ENCODE peak calls at places on chromosomes 13 and 19, in seven cellular contexts. One of them, this sample, is unnamed. For H3K36me3, the result is how much of the 10 kb centered on the place peaks cover.

GRCh38 chr13:42239644-42240043 is 32.3 kb upstream of the AKAP11 start:
- DNase-seq in tibial nerve: no peak
- DNase-seq in vagina: no peak
- DNase-seq in aorta: no peak
- DNase-seq in transverse colon: no peak
- DNase-seq in colonic mucosa: no peak
- DNase-seq in mammary epithelial cell: peak
- DNase-seq in this sample: no peak

GRCh38 chr19:55383279-55383788 is 758 bp downstream of the TMEM238 start:
- DNase-seq in aorta: no peak
- DNase-seq in tibial nerve: no peak
- DNase-seq in transverse colon: peak
- DNase-seq in vagina: no peak
- DNase-seq in mammary epithelial cell: peak
- DNase-seq in colonic mucosa: peak
- DNase-seq in this sample: no peak

GRCh38 chr19:47537493-47537892 is 22.6 kb upstream of the NAPA start:
- DNase-seq in tibial nerve: no peak
- DNase-seq in mammary epithelial cell: no peak
- DNase-seq in aorta: no peak
- DNase-seq in transverse colon: no peak
- DNase-seq in vagina: no peak
- DNase-seq in colonic mucosa: no peak
- DNase-seq in this sample: no peak

GRCh38 chr19:45767881-45768643 is 990 bp downstream of the SIX5 start:
- DNase-seq in mammary epithelial cell: peak
- DNase-seq in tibial nerve: no peak
- DNase-seq in colonic mucosa: peak
- DNase-seq in aorta: peak
- DNase-seq in vagina: no peak
- DNase-seq in transverse colon: peak
- DNase-seq in this sample: peak

GRCh38 chr19:34085336-34085735 is 87.0 kb upstream of the LSM14A start:
- DNase-seq in tibial nerve: no peak
- DNase-seq in aorta: no peak
- DNase-seq in colonic mucosa: no peak
- DNase-seq in vagina: no peak
- DNase-seq in mammary epithelial cell: no peak
- DNase-seq in transverse colon: no peak
- DNase-seq in this sample: no peak

GRCh38 chr13:43377955-43378354 is 354.6 kb downstream of the DNAJC15 start:
- DNase-seq in transverse colon: no peak
- DNase-seq in aorta: no peak
- DNase-seq in vagina: no peak
- DNase-seq in mammary epithelial cell: peak
- DNase-seq in colonic mucosa: no peak
- DNase-seq in tibial nerve: no peak
- DNase-seq in this sample: no peak

GRCh38 chr13:114067886-114068722 is 64.3 kb downstream of the RASA3 start:
- DNase-seq in tibial nerve: peak
- DNase-seq in vagina: no peak
- DNase-seq in aorta: peak
- DNase-seq in colonic mucosa: no peak
- DNase-seq in mammary epithelial cell: no peak
- DNase-seq in transverse colon: peak
- DNase-seq in this sample: no peak

GRCh38 chr13:96460571-96460970 is 370.7 kb downstream of the HS6ST3 start:
- DNase-seq in aorta: no peak
- DNase-seq in transverse colon: no peak
- DNase-seq in tibial nerve: no peak
- DNase-seq in mammary epithelial cell: no peak
- DNase-seq in colonic mucosa: no peak
- DNase-seq in vagina: no peak
- DNase-seq in this sample: no peak

GRCh38 chr13:32938907-32939306 is 77.3 kb upstream of the KL start:
- DNase-seq in transverse colon: no peak
- DNase-seq in mammary epithelial cell: peak
- DNase-seq in aorta: no peak
- DNase-seq in vagina: no peak
- DNase-seq in tibial nerve: no peak
- DNase-seq in colonic mucosa: no peak
- DNase-seq in this sample: peak

GRCh38 chr13:24713022-24713421 is 32.8 kb downstream of the ATP12A start:
- DNase-seq in mammary epithelial cell: no peak
- DNase-seq in colonic mucosa: no peak
- DNase-seq in transverse colon: no peak
- DNase-seq in aorta: peak
- DNase-seq in vagina: no peak
- DNase-seq in tibial nerve: no peak
- DNase-seq in this sample: no peak

GRCh38 chr13:26046639-26047038 is 5.2 kb downstream of the SHISA2 start:
- DNase-seq in tibial nerve: no peak
- DNase-seq in vagina: no peak
- DNase-seq in mammary epithelial cell: no peak
- DNase-seq in aorta: no peak
- DNase-seq in colonic mucosa: no peak
- DNase-seq in transverse colon: no peak
- DNase-seq in this sample: no peak

GRCh38 chr19:4115818-4116385 is 8.0 kb downstream of the MAP2K2 start:
- DNase-seq in tibial nerve: no peak
- DNase-seq in aorta: no peak
- DNase-seq in transverse colon: no peak
- DNase-seq in colonic mucosa: no peak
- DNase-seq in mammary epithelial cell: no peak
- DNase-seq in vagina: no peak
- DNase-seq in this sample: no peak

GRCh38 chr13:49347650-49348385 is 96.0 kb downstream of the CAB39L start:
- DNase-seq in mammary epithelial cell: no peak
- DNase-seq in vagina: no peak
- DNase-seq in transverse colon: no peak
- DNase-seq in aorta: no peak
- DNase-seq in colonic mucosa: no peak
- DNase-seq in tibial nerve: no peak
- DNase-seq in this sample: no peak

GRCh38 chr13:112894423-112894672 is 74.7 kb upstream of the MCF2L start:
- DNase-seq in aorta: peak
- DNase-seq in colonic mucosa: no peak
- DNase-seq in transverse colon: no peak
- DNase-seq in mammary epithelial cell: no peak
- DNase-seq in tibial nerve: no peak
- DNase-seq in vagina: no peak
- DNase-seq in this sample: no peak
- H3K27ac ChIP-seq in aorta: no peak
- H3K27ac ChIP-seq in colonic mucosa: no peak
- H3K27ac ChIP-seq in transverse colon: no peak
- H3K27ac ChIP-seq in mammary epithelial cell: no peak
- H3K27ac ChIP-seq in tibial nerve: no peak
- H3K27ac ChIP-seq in vagina: no peak
- H3K27ac ChIP-seq in this sample: no peak

DNA sequence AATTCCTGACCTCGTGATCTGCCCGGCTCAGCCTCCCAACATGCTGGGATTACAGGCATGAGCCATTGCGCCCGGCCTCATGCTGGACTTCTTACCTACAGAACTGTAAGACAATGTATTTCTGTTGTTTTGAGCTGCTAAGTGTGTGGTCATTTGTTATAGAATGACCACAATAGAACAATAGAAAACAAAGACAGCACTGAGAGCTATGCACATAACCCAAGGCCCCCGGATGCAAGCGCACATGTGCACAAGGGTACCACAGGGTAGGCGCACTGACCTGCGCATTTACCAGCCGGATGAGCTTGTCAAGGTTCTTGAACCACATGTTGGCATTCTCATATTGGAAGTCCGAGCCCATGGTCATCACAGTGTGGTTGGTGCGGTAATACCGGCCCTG is 5.6 kb downstream of the MAN2B1 start:
- DNase-seq in aorta: no peak
- DNase-seq in mammary epithelial cell: no peak
- DNase-seq in vagina: no peak
- DNase-seq in tibial nerve: no peak
- DNase-seq in colonic mucosa: no peak
- DNase-seq in transverse colon: no peak
- DNase-seq in this sample: no peak
- H3K36me3 ChIP-seq in aorta: under half
- H3K36me3 ChIP-seq in mammary epithelial cell: under half
- H3K36me3 ChIP-seq in vagina: under half
- H3K36me3 ChIP-seq in tibial nerve: under half
- H3K36me3 ChIP-seq in colonic mucosa: under half
- H3K36me3 ChIP-seq in transverse colon: under half
- H3K36me3 ChIP-seq in this sample: under half

GRCh38 chr13:30892966-30893365 is 13.1 kb upstream of the MEDAG start:
- DNase-seq in colonic mucosa: no peak
- DNase-seq in mammary epithelial cell: no peak
- DNase-seq in aorta: peak
- DNase-seq in vagina: peak
- DNase-seq in tibial nerve: no peak
- DNase-seq in transverse colon: no peak
- DNase-seq in this sample: peak

GRCh38 chr13:30898721-30899188 is 7.3 kb upstream of the MEDAG start:
- DNase-seq in tibial nerve: peak
- DNase-seq in vagina: no peak
- DNase-seq in colonic mucosa: no peak
- DNase-seq in transverse colon: no peak
- DNase-seq in aorta: peak
- DNase-seq in mammary epithelial cell: peak
- DNase-seq in this sample: no peak

GRCh38 chr13:30895773-30896172 is 10.3 kb upstream of the MEDAG start:
- DNase-seq in transverse colon: no peak
- DNase-seq in tibial nerve: peak
- DNase-seq in vagina: no peak
- DNase-seq in aorta: peak
- DNase-seq in mammary epithelial cell: peak
- DNase-seq in colonic mucosa: no peak
- DNase-seq in this sample: no peak

GRCh38 chr13:30900952-30901749 is 4.9 kb upstream of the MEDAG start:
- DNase-seq in colonic mucosa: no peak
- DNase-seq in transverse colon: no peak
- DNase-seq in tibial nerve: no peak
- DNase-seq in mammary epithelial cell: no peak
- DNase-seq in aorta: no peak
- DNase-seq in vagina: no peak
- DNase-seq in this sample: no peak

GRCh38 chr13:30898070-30898469 is 8.0 kb upstream of the MEDAG start:
- DNase-seq in aorta: no peak
- DNase-seq in mammary epithelial cell: no peak
- DNase-seq in tibial nerve: no peak
- DNase-seq in vagina: no peak
- DNase-seq in colonic mucosa: no peak
- DNase-seq in transverse colon: no peak
- DNase-seq in this sample: no peak
- H3K27ac ChIP-seq in aorta: peak
- H3K27ac ChIP-seq in mammary epithelial cell: no peak
- H3K27ac ChIP-seq in tibial nerve: no peak
- H3K27ac ChIP-seq in vagina: peak
- H3K27ac ChIP-seq in colonic mucosa: no peak
- H3K27ac ChIP-seq in transverse colon: no peak
- H3K27ac ChIP-seq in this sample: no peak

GRCh38 chr19:1555802-1556638 is 12.1 kb downstream of the MEX3D start:
- DNase-seq in tibial nerve: no peak
- DNase-seq in vagina: no peak
- DNase-seq in mammary epithelial cell: no peak
- DNase-seq in transverse colon: no peak
- DNase-seq in colonic mucosa: no peak
- DNase-seq in aorta: no peak
- DNase-seq in this sample: no peak
- H3K36me3 ChIP-seq in tibial nerve: under half
- H3K36me3 ChIP-seq in vagina: under half
- H3K36me3 ChIP-seq in mammary epithelial cell: under half
- H3K36me3 ChIP-seq in transverse colon: under half
- H3K36me3 ChIP-seq in colonic mucosa: under half
- H3K36me3 ChIP-seq in aorta: under half
- H3K36me3 ChIP-seq in this sample: under half